ENCODE peak calls at places on chromosomes 11 and 22, in nine cellular contexts. I, S, O, V, R, Z, G, A and B are unnamed samples.
A peak's percentile ranks its signal among the peaks of the same experiment; 100 is the strongest.

GRCh38 chr11:81104051-81104450 is 1629.6 kb downstream of the FAM181B start:
- DNase-seq in V (no peak), Z (no peak), I (no peak), S (no peak), O (no peak), G (no peak), R (no peak), A (no peak), B (no peak)

GRCh38 chr11:70372076-70372475 is 26.3 kb upstream of the CTTN start:
- DNase-seq in Z (no peak), O (no peak), I (no peak), R (no peak), S (no peak), A (no peak), G (no peak), V (no peak), B (no peak)

GRCh38 chr11:64084146-64084961 is 48.6 kb downstream of the FLRT1 start:
- DNase-seq in R (no peak), V (no peak), S (no peak), A (no peak), I (no peak), O (no peak), G (no peak), Z (no peak), B (no peak)

GRCh38 chr11:73087730-73088129 is 54.4 kb downstream of the FCHSD2 start:
- DNase-seq in G (no peak), O (no peak), Z (peak; percentile 8), V (no peak), S (no peak), I (no peak), R (no peak), A (no peak), B (no peak)

GRCh38 chr11:4610258-4610935 is 2.4 kb upstream of the TRIM68 start:
- DNase-seq in S (no peak), Z (peak; percentile 11), O (no peak), A (no peak), V (no peak), G (no peak), I (no peak), R (no peak), B (no peak)

GRCh38 chr11:106137758-106138157 is 60.3 kb downstream of the AASDHPPT start:
- DNase-seq in S (no peak), O (no peak), R (no peak), Z (no peak), I (no peak), G (no peak), A (no peak), V (no peak), B (no peak)

GRCh38 chr11:57979532-57980079 is 44.1 kb upstream of the OR9Q1 start:
- DNase-seq in I (no peak), Z (no peak), S (no peak), R (no peak), O (no peak), G (no peak), V (no peak), A (no peak), B (no peak)

GRCh38 chr22:19873138-19873959 is 18.7 kb upstream of the GNB1L start:
- DNase-seq in I (peak; percentile 8), A (no peak), V (peak; percentile 13), S (no peak), R (no peak), O (no peak), Z (no peak), G (no peak), B (no peak)

GRCh38 chr11:78823588-78823987 is 248.9 kb upstream of the NARS2 start:
- DNase-seq in O (no peak), G (no peak), A (no peak), Z (no peak), V (no peak), I (no peak), R (no peak), S (no peak), B (no peak)

GRCh38 chr22:46827072-46827780 is 64.8 kb downstream of the TBC1D22A start:
- DNase-seq in Z (no peak), O (no peak), R (no peak), S (no peak), G (no peak), I (no peak), V (no peak), A (peak; percentile 68), B (no peak)

GRCh38 chr11:2778630-2779498 is 79.1 kb upstream of the KCNQ1OT1 start:
- DNase-seq in Z (peak; percentile 63), I (peak; percentile 45), G (peak; percentile 93), O (peak; percentile 27), S (peak; percentile 90), R (peak; percentile 71), V (peak; percentile 87), A (no peak), B (no peak)
- TF ChIP-seq CTCF in Z (no peak), I (peak; percentile 38), G (peak; percentile 51), O (no peak), S (peak; percentile 21), R (no peak), V (peak; percentile 76), A (no peak), B (no peak)

DNA sequence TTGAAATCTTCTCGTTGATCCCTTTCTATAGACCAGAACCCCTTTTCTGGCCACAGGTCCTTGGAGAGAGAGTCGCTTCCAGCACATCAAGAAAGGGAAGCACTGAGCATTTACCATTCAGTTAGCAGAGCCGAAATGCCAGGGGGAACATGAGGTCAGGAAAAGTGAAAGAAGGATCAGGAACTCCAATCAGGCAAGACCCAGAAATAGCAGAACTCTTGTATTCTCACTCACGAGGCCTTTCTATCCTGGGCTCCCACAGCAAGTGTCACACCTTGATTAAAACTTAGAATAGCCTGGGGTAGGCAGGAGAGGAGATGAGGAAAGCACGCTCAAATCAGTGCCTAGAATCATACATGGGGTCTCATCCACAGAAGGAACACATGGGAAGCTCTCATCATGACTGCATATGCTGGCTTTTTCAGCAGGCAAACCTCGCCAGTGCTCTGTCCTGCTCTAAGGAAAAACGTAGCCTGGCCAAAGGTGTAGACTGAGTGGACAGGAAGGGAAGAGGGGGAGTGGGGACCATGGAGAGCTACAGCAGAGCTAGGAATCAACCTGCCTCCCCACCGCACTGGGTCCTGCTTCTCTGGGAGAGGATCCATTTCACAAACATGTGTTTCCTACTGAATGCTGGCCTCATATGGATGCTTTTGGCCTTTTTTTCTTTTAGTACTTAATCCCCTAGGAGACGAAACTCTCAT is 40.5 kb downstream of the OPCML start:
- DNase-seq in G (no peak), O (no peak), A (no peak), V (no peak), Z (no peak), S (no peak), R (no peak), I (no peak), B (no peak)
- TF ChIP-seq CTCF in G (no peak), O (no peak), A (no peak), V (no peak), Z (no peak), S (no peak), R (no peak), I (no peak), B (no peak)

GRCh38 chr11:77113382-77114088 is 10.9 kb downstream of the OMP start:
- DNase-seq in G (peak; percentile 55), A (peak; percentile 70), I (no peak), V (peak; percentile 56), S (peak; percentile 26), O (no peak), Z (peak; percentile 28), R (peak; percentile 63), B (peak; percentile 33)
- TF ChIP-seq CTCF in G (peak; percentile 36), A (peak; percentile 76), I (peak; percentile 12), V (peak; percentile 45), S (peak; percentile 42), O (peak; percentile 87), Z (peak; percentile 60), R (peak; percentile 33), B (peak; percentile 85)

GRCh38 chr11:84722583-84723108 is 904.5 kb downstream of the DLG2 start:
- DNase-seq in I (no peak), O (no peak), R (no peak), A (peak; percentile 69), G (no peak), S (no peak), V (no peak), Z (no peak), B (no peak)
- TF ChIP-seq CTCF in I (no peak), O (no peak), R (no peak), A (peak; percentile 70), G (no peak), S (peak; percentile 14), V (no peak), Z (no peak), B (no peak)

GRCh38 chr22:25130462-25130861 is 69.2 kb upstream of the CRYBB3 start:
- DNase-seq in I (no peak), Z (no peak), A (no peak), S (no peak), R (no peak), O (no peak), G (no peak), V (no peak), B (no peak)

GRCh38 chr22:25127274-25127673 is 72.4 kb upstream of the CRYBB3 start:
- DNase-seq in V (no peak), Z (no peak), A (peak; percentile 19), O (no peak), S (no peak), I (no peak), R (no peak), G (no peak), B (no peak)

GRCh38 chr22:25134451-25134850 is 65.2 kb upstream of the CRYBB3 start:
- DNase-seq in S (no peak), I (no peak), A (no peak), Z (no peak), V (no peak), O (no peak), G (no peak), R (no peak), B (no peak)

GRCh38 chr22:25134028-25134427 is 65.6 kb upstream of the CRYBB3 start:
- DNase-seq in R (no peak), V (peak; percentile 29), A (no peak), G (peak; percentile 83), I (no peak), S (no peak), O (no peak), Z (no peak), B (no peak)

DNA sequence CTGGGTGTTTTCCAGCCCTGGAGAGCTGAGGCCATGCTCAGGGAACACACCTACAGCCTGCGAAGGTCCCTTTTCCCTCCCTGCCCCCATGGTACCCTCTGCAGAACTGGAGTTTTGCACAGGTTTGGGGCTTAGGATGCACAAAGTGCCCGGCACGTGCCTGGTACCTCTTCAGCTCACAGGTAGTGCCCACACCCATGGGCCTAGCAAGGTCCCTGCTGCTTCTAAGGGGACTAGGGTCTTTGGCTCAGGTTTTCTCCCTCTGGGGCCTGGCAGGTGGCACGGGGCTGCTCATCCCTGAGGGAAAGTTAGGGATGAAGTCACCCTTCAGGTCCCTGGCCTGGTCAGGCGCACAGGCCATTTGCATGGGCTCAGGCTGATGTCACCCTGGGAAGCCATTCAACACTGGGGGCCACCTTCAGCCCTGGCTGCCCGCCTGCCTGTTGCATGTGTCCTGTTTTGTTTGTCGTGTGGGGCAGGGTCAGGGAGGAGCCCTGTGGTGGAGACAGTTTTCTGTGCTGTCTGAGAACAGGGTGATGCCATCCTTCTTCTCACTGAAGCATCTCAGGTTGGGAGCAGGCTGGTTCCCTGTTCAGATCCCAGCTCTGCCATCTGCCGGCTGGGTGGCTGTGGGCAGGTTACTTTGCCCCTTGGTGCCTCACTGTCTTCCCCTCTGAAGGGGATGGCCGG is 68.3 kb upstream of the CRYBB3 start:
- DNase-seq in R (no peak), I (no peak), V (no peak), O (no peak), G (no peak), A (no peak), S (no peak), Z (no peak), B (no peak)
- TF ChIP-seq CTCF in R (no peak), I (no peak), V (no peak), O (no peak), G (no peak), A (no peak), S (peak; percentile 7), Z (no peak), B (no peak)